ENCODE peak calls at places on chromosomes 16 and 17, in eight cellular contexts. R is pancreas, S is left lung, L is ecto neural progenitor cell, P is AML-193, E is NCI-H345, F is anterior cingulate cortex, Z is type B pancreatic cell. X is an unnamed sample.

GRCh38 chr17:29112780-29113295 is 67.4 kb downstream of the MYO18A start:
- DNase-seq in F (no peak), S (no peak), P (no peak), E (no peak), Z (no peak), L (no peak), R (peak; percentile 39), X (no peak)

GRCh38 chr17:83028851-83029250 is 50.6 kb upstream of the METRNL start:
- DNase-seq in S (no peak), L (no peak), R (no peak), P (no peak), E (no peak), F (no peak), Z (no peak), X (no peak)

GRCh38 chr17:30939059-30939689 is 17.4 kb downstream of the ADAP2 start:
- DNase-seq in Z (no peak), E (no peak), L (no peak), F (no peak), R (no peak), P (no peak), S (no peak), X (peak; percentile 40)

GRCh38 chr17:50139950-50140885 is 10.3 kb upstream of the SAMD14 start:
- DNase-seq in L (peak; percentile 89), E (peak; percentile 35), F (peak; percentile 38), R (peak; percentile 88), S (peak; percentile 82), P (peak; percentile 75), Z (no peak), X (peak; percentile 63)

GRCh38 chr17:60959696-60960095 is 282.0 kb downstream of the BCAS3 start:
- DNase-seq in F (no peak), P (no peak), S (no peak), E (no peak), L (no peak), Z (no peak), R (no peak), X (no peak)

GRCh38 chr16:59971264-59971663 is 1237.1 kb upstream of the GOT2 start:
- DNase-seq in F (no peak), S (no peak), E (no peak), P (no peak), Z (no peak), R (no peak), L (no peak), X (no peak)

GRCh38 chr17:42054101-42054500 is 3.7 kb upstream of the C17orf113 start:
- DNase-seq in R (no peak), S (no peak), E (no peak), P (no peak), Z (no peak), F (no peak), L (no peak), X (no peak)

GRCh38 chr16:57653936-57654335 is 14.2 kb upstream of the ADGRG3 start:
- DNase-seq in S (no peak), R (peak; percentile 69), Z (no peak), P (no peak), L (no peak), E (peak; percentile 60), F (no peak), X (no peak)

GRCh38 chr16:30746638-30747160 is 1.5 kb upstream of the PHKG2 start:
- DNase-seq in S (no peak), E (no peak), P (peak; percentile 43), F (no peak), Z (no peak), R (no peak), L (no peak), X (no peak)

GRCh38 chr17:76384987-76385891 is 830 bp downstream of the SPHK1 start:
- DNase-seq in F (no peak), R (peak; percentile 82), L (peak; percentile 73), E (no peak), Z (no peak), S (peak; percentile 63), P (no peak), X (no peak)

GRCh38 chr17:43860077-43860725 is 13.2 kb downstream of the CD300LG start:
- DNase-seq in S (no peak), F (no peak), L (peak; percentile 17), R (no peak), Z (no peak), P (no peak), E (no peak), X (no peak)

GRCh38 chr17:82863941-82864720 is 24.3 kb upstream of the ZNF750 start:
- DNase-seq in E (peak; percentile 88), R (no peak), P (peak; percentile 27), Z (no peak), L (no peak), F (no peak), S (peak; percentile 53), X (peak; percentile 75)

GRCh38 chr16:57536306-57537193 is at the start of gene CCDC102A:
- DNase-seq in E (no peak), P (no peak), F (no peak), R (peak; percentile 81), S (no peak), L (peak; percentile 64), Z (no peak), X (peak; percentile 72)

GRCh38 chr17:37083461-37083860 is 134.7 kb downstream of the AATF start:
- DNase-seq in Z (no peak), R (no peak), E (no peak), S (no peak), F (no peak), P (no peak), L (no peak), X (no peak)

GRCh38 chr17:49822829-49823228 is 25.0 kb downstream of the TAC4 start:
- DNase-seq in P (no peak), S (no peak), R (no peak), E (no peak), Z (no peak), L (no peak), F (no peak), X (no peak)

GRCh38 chr17:29760771-29761682 is 138.3 kb upstream of the CORO6 start:
- DNase-seq in P (peak; percentile 93), R (peak; percentile 75), L (peak; percentile 87), S (peak; percentile 92), E (no peak), Z (peak; percentile 82), F (peak; percentile 51), X (peak; percentile 91)

GRCh38 chr16:70437017-70437581 is 1.8 kb downstream of the ST3GAL2 start:
- DNase-seq in S (no peak), Z (no peak), L (peak; percentile 72), R (no peak), F (no peak), E (no peak), P (no peak), X (peak; percentile 64)

GRCh38 chr17:18925187-18925586 is 26.8 kb upstream of the SLC5A10 start:
- DNase-seq in L (no peak), Z (no peak), F (no peak), P (no peak), E (no peak), S (no peak), R (no peak), X (peak; percentile 33)

GRCh38 chr16:72092832-72093447 is 480 bp downstream of the TXNL4B start:
- DNase-seq in E (no peak), S (no peak), F (no peak), Z (no peak), P (no peak), R (no peak), L (peak; percentile 51), X (no peak)

GRCh38 chr17:6476061-6476833 is 32.0 kb downstream of the PIMREG start:
- DNase-seq in R (no peak), L (no peak), E (no peak), S (no peak), Z (no peak), F (no peak), P (no peak), X (no peak)

GRCh38 chr17:7846765-7847661 is 7.9 kb upstream of the TMEM88 start:
- DNase-seq in P (no peak), R (peak; percentile 77), E (no peak), F (no peak), S (peak; percentile 37), L (no peak), Z (no peak), X (no peak)

GRCh38 chr17:59361386-59361785 is 29.9 kb downstream of the YPEL2 start:
- DNase-seq in R (no peak), L (no peak), S (no peak), Z (no peak), P (no peak), F (no peak), E (no peak), X (no peak)

GRCh38 chr17:46194393-46195216 is 1.4 kb upstream of the KANSL1 start:
- DNase-seq in L (no peak), F (no peak), Z (no peak), S (no peak), P (peak; percentile 84), E (peak; percentile 20), R (no peak), X (peak; percentile 73)

GRCh38 chr17:1275962-1276736 is 3.3 kb upstream of the TRARG1 start:
- DNase-seq in E (peak; percentile 29), P (no peak), Z (no peak), R (peak; percentile 76), S (peak; percentile 52), F (peak; percentile 17), L (peak; percentile 91), X (peak; percentile 69)

GRCh38 chr17:2961446-2961845 is 102.0 kb downstream of the OR1D5 start:
- DNase-seq in F (no peak), L (no peak), R (no peak), E (no peak), Z (no peak), P (no peak), S (no peak), X (no peak)

GRCh38 chr16:67862623-67863583 is 9.9 kb upstream of the EDC4 start:
- DNase-seq in L (no peak), F (no peak), P (no peak), R (no peak), Z (no peak), E (no peak), S (no peak), X (no peak)

GRCh38 chr16:982152-983043 is 828 bp downstream of the SOX8 start:
- DNase-seq in R (peak; percentile 78), E (no peak), S (no peak), P (no peak), L (no peak), Z (no peak), F (no peak), X (no peak)

GRCh38 chr17:31508310-31509094 is 117.0 kb downstream of the RAB11FIP4 start:
- DNase-seq in R (no peak), Z (no peak), F (no peak), S (no peak), E (no peak), L (no peak), P (no peak), X (no peak)

X was measured in OCI-LY7.